ENCODE peak calls at places on chromosome 13, in eight cellular contexts. S is breast epithelium, E is adrenal gland, Q is tibial nerve, R is heart left ventricle, C is endothelial cell of umbilical vein, K is suprapubic skin, D is body of pancreas. P is an unnamed sample.

GRCh38 chr13:59356607-59357006 is 807.1 kb downstream of the DIAPH3 start:
- DNase-seq in K (no peak), R (peak), C (peak), S (peak), D (peak), Q (peak), E (peak), P (peak)

GRCh38 chr13:76225815-76226489 is 589.8 kb downstream of the LMO7 start:
- DNase-seq in Q (no peak), D (no peak), R (peak), C (no peak), E (no peak), S (no peak), K (no peak), P (no peak)

GRCh38 chr13:44578064-44578394 is 1.9 kb upstream of the TSC22D1 start:
- DNase-seq in D (no peak), S (no peak), R (no peak), Q (peak), E (no peak), C (no peak), K (no peak), P (no peak)

GRCh38 chr13:42367836-42368235 is 95.9 kb downstream of the AKAP11 start:
- DNase-seq in C (no peak), K (no peak), R (no peak), D (no peak), Q (no peak), E (no peak), S (no peak), P (no peak)

GRCh38 chr13:45658586-45659235 is 43.2 kb upstream of the ERICH6B start:
- DNase-seq in D (no peak), K (no peak), R (no peak), S (no peak), E (no peak), C (no peak), Q (no peak), P (no peak)

GRCh38 chr13:95298169-95298940 is 2.9 kb downstream of the ABCC4 start:
- DNase-seq in E (no peak), D (no peak), C (no peak), Q (no peak), K (no peak), R (no peak), S (no peak), P (no peak)

GRCh38 chr13:91809161-91809560 is 410.7 kb downstream of the GPC5 start:
- DNase-seq in K (no peak), C (no peak), D (no peak), Q (no peak), E (no peak), R (no peak), S (no peak), P (no peak)

GRCh38 chr13:97278395-97279078 is 56.4 kb downstream of the MBNL2 start:
- DNase-seq in R (no peak), S (no peak), C (no peak), K (no peak), E (no peak), D (no peak), Q (no peak), P (no peak)

GRCh38 chr13:36030670-36031331 is 100.4 kb downstream of the DCLK1 start:
- DNase-seq in S (no peak), C (peak), Q (no peak), E (peak), D (no peak), R (no peak), K (no peak), P (no peak)

GRCh38 chr13:112883241-112883945 is 85.6 kb upstream of the MCF2L start:
- DNase-seq in E (no peak), S (no peak), K (no peak), Q (no peak), C (no peak), D (no peak), R (no peak), P (no peak)

GRCh38 chr13:46648166-46648607 is 95.2 kb downstream of the LRCH1 start:
- DNase-seq in D (peak), R (no peak), C (no peak), S (no peak), K (no peak), E (peak), Q (no peak), P (no peak)

GRCh38 chr13:47908200-47908902 is 92.7 kb downstream of the SUCLA2 start:
- DNase-seq in Q (no peak), C (no peak), K (no peak), E (no peak), S (no peak), D (no peak), R (no peak), P (no peak)

GRCh38 chr13:37534181-37534580 is 64.4 kb downstream of the POSTN start:
- DNase-seq in R (no peak), Q (no peak), K (no peak), C (no peak), D (no peak), E (no peak), S (no peak), P (no peak)

GRCh38 chr13:23960566-23961156 is 63.4 kb upstream of the C1QTNF9B start:
- DNase-seq in E (no peak), D (no peak), Q (peak), S (no peak), C (peak), K (no peak), R (no peak), P (no peak)

GRCh38 chr13:20901668-20902437 is 693 bp downstream of the XPO4 start:
- DNase-seq in D (peak), C (peak), E (peak), K (no peak), S (no peak), Q (no peak), R (peak), P (no peak)

GRCh38 chr13:87274209-87274819 is 396.9 kb upstream of the SLITRK5 start:
- DNase-seq in S (no peak), D (peak), C (no peak), R (no peak), Q (no peak), E (peak), K (no peak), P (no peak)
- TF ChIP-seq CTCF in S (no peak), D (peak), C (no peak), R (peak), Q (no peak), E (peak), K (no peak), P (no peak)

DNA sequence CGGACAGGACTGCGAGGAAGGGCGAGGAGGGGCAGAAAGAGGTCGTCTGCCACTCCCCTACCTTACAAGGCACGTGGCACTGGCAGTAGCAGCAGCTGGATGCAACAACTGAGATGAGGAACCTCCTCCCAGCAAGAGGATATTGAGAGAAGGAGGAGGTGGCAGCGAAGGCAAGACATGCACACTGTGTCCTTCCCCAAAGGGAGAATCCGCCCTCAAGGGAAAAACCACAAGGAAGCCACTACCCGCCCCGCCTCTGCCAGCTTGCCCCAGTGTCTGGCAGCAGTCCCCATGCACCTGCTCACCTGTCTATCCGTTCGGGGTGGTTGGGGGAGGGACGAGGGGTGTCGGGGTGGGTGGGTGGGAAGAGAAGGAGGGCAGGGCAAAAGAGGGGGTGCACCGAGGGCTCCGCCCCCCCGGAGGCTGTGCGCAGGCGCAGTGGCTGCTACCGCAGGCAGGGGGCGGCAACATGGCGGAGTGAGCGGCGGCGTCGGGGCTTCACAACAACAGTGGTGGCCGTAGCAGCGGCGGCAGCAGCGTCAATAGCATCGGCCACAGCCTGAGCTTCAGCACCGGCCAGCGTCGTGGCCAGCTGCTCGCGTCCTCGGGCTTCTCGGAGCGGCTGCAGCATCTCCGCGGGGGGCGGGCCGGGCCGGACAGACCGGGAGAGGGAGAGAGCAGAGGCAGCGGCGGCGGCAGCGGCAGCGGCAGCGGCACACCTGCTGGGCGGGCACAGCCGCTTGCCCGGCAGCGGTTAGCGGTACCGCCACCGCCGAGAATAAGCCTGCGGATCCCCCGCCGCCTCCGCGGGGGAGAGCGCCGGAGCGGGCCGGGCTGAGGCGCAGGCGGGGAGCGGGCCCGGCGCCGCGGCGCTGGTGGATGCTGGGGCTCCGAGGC is at the start of gene NBEA:
- DNase-seq in S (peak), E (peak), C (peak), D (peak), Q (peak), K (peak), R (peak), P (peak)
- TF ChIP-seq POLR2A in S (no peak), E (no peak), C (peak), D (peak), Q (no peak), K (no peak), R (peak), P (no peak)

DNA sequence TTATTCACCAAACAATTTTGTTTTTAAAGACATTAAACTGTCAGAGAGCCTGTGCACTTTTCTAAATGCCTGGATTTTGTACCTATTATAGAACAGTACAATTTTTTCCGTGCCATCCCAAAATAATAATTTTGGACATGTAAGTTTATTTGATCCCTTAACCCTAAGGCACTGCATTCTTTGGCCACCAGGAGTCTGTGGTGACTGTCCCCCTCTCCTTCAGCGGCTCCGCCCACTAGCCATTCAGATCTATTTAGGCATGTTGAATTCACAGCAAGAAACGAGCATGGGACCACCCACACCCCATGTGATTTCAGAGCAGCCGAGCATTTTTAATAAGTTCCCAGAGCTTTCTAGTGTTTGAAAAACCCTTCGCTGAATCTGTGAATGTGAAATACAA is 567.5 kb downstream of the MYO16 start:
- DNase-seq in K (no peak), R (no peak), S (no peak), E (no peak), Q (no peak), D (no peak), C (no peak), P (no peak)
- TF ChIP-seq CTCF in K (no peak), R (no peak), S (no peak), E (no peak), Q (no peak), D (no peak), C (no peak), P (no peak)

GRCh38 chr13:100601716-100602115 is 13.1 kb upstream of the GGACT start:
- DNase-seq in K (no peak), E (no peak), Q (no peak), R (no peak), S (no peak), D (no peak), C (no peak), P (peak)

GRCh38 chr13:100597253-100597652 is 8.7 kb upstream of the GGACT start:
- DNase-seq in R (no peak), K (no peak), S (no peak), Q (no peak), E (no peak), D (no peak), C (no peak), P (no peak)

GRCh38 chr13:100600461-100600860 is 11.9 kb upstream of the GGACT start:
- DNase-seq in D (no peak), S (no peak), Q (no peak), C (no peak), E (no peak), R (no peak), K (no peak), P (peak)

GRCh38 chr13:100602472-100603142 is 14.0 kb upstream of the GGACT start:
- DNase-seq in S (no peak), R (no peak), E (no peak), K (no peak), C (peak), D (no peak), Q (no peak), P (peak)

DNA sequence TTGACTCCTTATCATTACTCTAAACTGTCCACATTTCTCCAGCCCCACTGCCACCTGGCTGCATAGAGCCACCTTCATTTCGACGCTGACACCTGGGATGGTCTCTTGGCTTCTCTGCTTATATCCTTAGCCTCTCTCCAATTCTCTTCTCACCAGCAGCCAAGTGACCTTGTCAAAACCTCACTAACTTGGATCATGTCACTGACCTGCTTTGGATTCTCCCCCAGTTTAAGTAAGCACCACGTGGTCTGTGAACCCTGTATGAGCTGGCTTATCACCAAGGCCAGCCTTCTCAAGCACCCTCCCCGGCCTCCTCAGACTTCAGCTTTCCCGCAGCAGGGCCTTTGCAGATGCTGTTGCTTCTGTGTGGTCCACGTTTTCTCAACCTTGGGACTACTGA is 12.3 kb upstream of the GGACT start:
- DNase-seq in R (no peak), K (no peak), C (no peak), Q (no peak), E (peak), D (peak), S (no peak), P (no peak)
- TF ChIP-seq POLR2A in R (no peak), K (no peak), C (no peak), Q (no peak), E (no peak), D (no peak), S (no peak), P (no peak)

GRCh38 chr13:29943301-29944085 is 93.1 kb upstream of the UBL3 start:
- DNase-seq in K (no peak), R (no peak), D (no peak), Q (no peak), C (no peak), E (no peak), S (no peak), P (no peak)

GRCh38 chr13:29939158-29939557 is 88.7 kb upstream of the UBL3 start:
- DNase-seq in E (no peak), D (no peak), C (no peak), Q (no peak), S (no peak), R (no peak), K (no peak), P (no peak)

GRCh38 chr13:29937836-29938235 is 87.4 kb upstream of the UBL3 start:
- DNase-seq in K (no peak), Q (no peak), D (no peak), C (no peak), E (no peak), R (no peak), S (no peak), P (no peak)

GRCh38 chr13:29937379-29937778 is 87.0 kb upstream of the UBL3 start:
- DNase-seq in D (no peak), C (no peak), E (no peak), Q (no peak), R (no peak), K (no peak), S (no peak), P (no peak)

GRCh38 chr13:29940715-29941114 is 90.3 kb upstream of the UBL3 start:
- DNase-seq in S (no peak), D (no peak), K (no peak), Q (no peak), R (no peak), C (no peak), E (no peak), P (no peak)
- TF ChIP-seq CTCF in S (no peak), D (no peak), K (no peak), Q (no peak), R (no peak), C (no peak), E (no peak), P (no peak)

GRCh38 chr13:99304541-99304940 is 2.7 kb downstream of the GPR183 start:
- DNase-seq in D (no peak), Q (no peak), C (no peak), S (no peak), K (no peak), E (no peak), R (no peak), P (no peak)

GRCh38 chr13:99303863-99304521 is 3.2 kb downstream of the GPR183 start:
- DNase-seq in S (no peak), E (no peak), Q (no peak), D (no peak), C (no peak), K (no peak), R (no peak), P (peak)

GRCh38 chr13:99301913-99302636 is 5.1 kb downstream of the GPR183 start:
- DNase-seq in K (no peak), C (no peak), S (no peak), R (no peak), D (no peak), Q (no peak), E (no peak), P (no peak)

GRCh38 chr13:99301056-99301838 is 6.0 kb downstream of the GPR183 start:
- DNase-seq in S (no peak), C (no peak), Q (no peak), R (no peak), K (no peak), E (no peak), D (no peak), P (no peak)

DNA sequence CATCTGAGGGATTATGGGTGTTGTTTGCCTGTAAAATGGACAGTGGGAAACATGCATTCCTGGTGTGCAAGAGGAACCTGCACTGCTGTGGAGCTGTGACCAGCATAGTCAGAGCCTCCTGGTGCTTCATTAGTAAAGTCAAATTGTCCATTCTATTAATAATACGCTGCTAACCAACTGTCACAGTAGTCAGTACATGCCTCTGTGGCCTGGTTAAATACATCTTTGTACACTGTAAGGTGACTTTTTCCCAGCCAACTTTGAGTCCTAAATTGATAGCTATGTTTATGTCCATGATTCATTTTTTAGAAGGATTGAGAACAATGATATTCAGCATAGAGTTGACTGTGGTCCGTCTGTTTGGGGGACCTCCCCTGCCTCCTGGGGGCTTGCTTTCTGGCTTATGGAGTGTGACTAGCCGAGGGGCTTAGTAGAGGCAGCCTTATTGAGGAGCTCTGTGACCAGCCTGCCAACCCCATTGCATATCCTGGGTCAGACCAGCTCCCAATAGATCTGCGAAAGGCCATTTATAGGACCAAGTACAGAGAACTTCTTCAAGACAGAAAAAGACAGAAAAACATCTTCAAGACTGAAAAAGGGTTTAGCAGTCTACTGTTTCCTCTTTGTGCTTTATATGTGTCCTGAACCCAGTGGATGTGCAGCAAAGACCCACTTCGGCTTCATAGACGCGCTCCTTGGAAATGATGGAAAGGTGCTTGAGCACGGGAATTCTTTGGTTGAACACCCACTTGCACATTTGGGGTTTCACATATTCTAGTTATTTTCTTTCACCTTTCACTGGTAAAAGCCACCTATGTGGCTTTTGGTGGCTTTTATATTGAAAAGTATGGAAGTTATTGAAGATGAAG is 4.3 kb downstream of the GPR183 start:
- DNase-seq in D (no peak), S (no peak), Q (no peak), K (no peak), E (no peak), R (no peak), C (no peak), P (no peak)
- TF ChIP-seq POLR2A in D (no peak), S (no peak), Q (no peak), K (no peak), E (no peak), R (no peak), C (no peak), P (no peak)

DNA sequence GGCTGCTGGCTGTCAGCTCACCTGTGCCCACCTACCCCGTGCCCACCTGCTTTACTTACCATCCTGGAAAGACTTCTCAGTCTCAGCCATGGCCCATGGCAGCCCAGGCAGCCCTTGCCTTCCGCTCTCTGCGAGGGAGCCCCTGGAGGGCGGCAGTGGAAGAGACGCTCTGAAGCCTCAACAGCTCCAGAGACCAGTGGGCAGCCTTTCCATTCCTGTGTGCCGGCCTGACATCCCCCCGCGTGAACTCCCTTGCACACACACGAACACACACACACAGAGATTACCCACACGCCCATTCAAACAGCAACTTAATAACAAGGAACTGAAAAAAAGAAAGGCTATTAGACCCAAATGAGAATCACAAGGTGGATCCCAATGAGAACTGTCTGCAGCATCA is 14.2 kb upstream of the RASA3 start:
- DNase-seq in E (no peak), K (peak), R (no peak), D (peak), S (no peak), C (no peak), Q (no peak), P (peak)
- TF ChIP-seq CTCF in E (no peak), K (no peak), R (no peak), D (no peak), S (no peak), C (peak), Q (no peak), P (no peak)

GRCh38 chr13:78658630-78659449 is at the start of gene OBI1:
- DNase-seq in C (peak), E (peak), S (peak), D (peak), R (peak), K (peak), Q (peak), P (peak)
- TF ChIP-seq POLR2A in C (peak), E (peak), S (no peak), D (peak), R (peak), K (peak), Q (peak), P (no peak)

GRCh38 chr13:110161112-110161897 is 145.7 kb downstream of the COL4A1 start:
- DNase-seq in E (no peak), D (no peak), R (no peak), Q (peak), C (no peak), S (no peak), K (no peak), P (no peak)
- TF ChIP-seq CTCF in E (no peak), D (no peak), R (no peak), Q (no peak), C (no peak), S (no peak), K (no peak), P (no peak)

GRCh38 chr13:71870036-71870435 is 3.0 kb upstream of the DACH1 start:
- DNase-seq in K (no peak), D (no peak), E (no peak), R (no peak), S (no peak), C (no peak), Q (no peak), P (no peak)
- TF ChIP-seq POLR2A in K (no peak), D (no peak), E (no peak), R (no peak), S (no peak), C (no peak), Q (no peak), P (no peak)